ENCODE peak calls at places on chromosomes 6 and 20, in ten cellular contexts. J is stomach, O is H1, H is esophagus muscularis mucosa, N is A549, F is SK-N-SH, V is ovary, G is HepG2, D is sigmoid colon, E is tibial nerve. B is an unnamed sample.

GRCh38 chr20:63036266-63036665 is 29.5 kb upstream of the BHLHE23 start:
- DNase-seq in J (no peak), O (no peak), H (no peak), N (no peak), F (no peak), V (no peak), G (no peak), D (peak; percentile 46), E (no peak), B (no peak)

GRCh38 chr6:51459958-51460357 is 627.5 kb downstream of the PKHD1 start:
- DNase-seq in J (no peak), O (no peak), H (no peak), N (no peak), F (no peak), V (no peak), G (no peak), D (no peak), E (no peak), B (no peak)

GRCh38 chr20:62363920-62364851 is 2.9 kb downstream of the LAMA5 start:
- DNase-seq in J (no peak), O (no peak), H (no peak), N (no peak), F (no peak), V (peak; percentile 27), G (no peak), D (peak; percentile 68), E (no peak), B (peak; percentile 44)

GRCh38 chr6:82030761-82031160 is 216.8 kb downstream of the IBTK start:
- DNase-seq in J (no peak), O (no peak), H (no peak), N (no peak), F (no peak), V (no peak), G (no peak), D (no peak), E (no peak), B (no peak)

GRCh38 chr6:76275746-76276145 is 203.3 kb upstream of the IMPG1 start:
- DNase-seq in J (no peak), O (no peak), H (no peak), N (peak; percentile 0), F (peak; percentile 1), V (no peak), G (no peak), D (no peak), E (no peak), B (no peak)

GRCh38 chr6:156825475-156825874 is 48.3 kb downstream of the ARID1B start:
- DNase-seq in J (no peak), O (no peak), H (no peak), N (no peak), F (no peak), V (no peak), G (no peak), D (no peak), E (no peak), B (no peak)

GRCh38 chr6:1609662-1610496 is at the start of gene FOXC1:
- DNase-seq in J (peak; percentile 85), O (no peak), H (peak; percentile 97), N (peak; percentile 90), F (peak; percentile 97), V (peak; percentile 94), G (peak; percentile 71), D (peak; percentile 86), E (peak; percentile 88), B (peak; percentile 97)

GRCh38 chr20:13029687-13030510 is 21.1 kb downstream of the SPTLC3 start:
- DNase-seq in J (peak; percentile 26), O (peak; percentile 43), H (no peak), N (peak; percentile 67), F (no peak), V (no peak), G (peak; percentile 80), D (no peak), E (no peak), B (no peak)

GRCh38 chr6:149425224-149425623 is 25.2 kb downstream of the SUMO4 start:
- DNase-seq in J (no peak), O (no peak), H (peak; percentile 66), N (no peak), F (no peak), V (no peak), G (no peak), D (peak; percentile 57), E (no peak), B (no peak)

GRCh38 chr6:11654876-11655275 is 117.3 kb downstream of the TMEM170B start:
- DNase-seq in J (no peak), O (no peak), H (no peak), N (no peak), F (no peak), V (no peak), G (no peak), D (no peak), E (no peak), B (no peak)

DNA sequence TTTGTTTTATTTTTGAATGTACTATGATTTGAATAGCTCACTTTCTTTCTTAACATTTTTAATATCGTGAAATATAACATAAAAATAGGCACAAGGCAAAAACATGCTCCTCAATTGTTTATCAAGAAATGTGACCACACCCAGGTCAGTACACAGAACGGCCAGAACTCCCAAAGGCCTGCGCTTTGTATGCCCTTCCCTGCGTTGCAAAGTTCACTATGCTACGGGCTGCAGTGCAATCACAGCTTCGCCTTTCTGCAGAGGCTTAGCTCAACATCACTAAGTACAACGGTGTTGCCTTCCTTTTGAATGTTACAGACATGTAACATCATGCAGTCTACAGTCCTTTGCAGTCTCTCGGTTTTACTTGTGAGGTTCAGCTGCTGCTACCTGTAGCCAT is 333.4 kb downstream of the THBS2 start:
- DNase-seq in J (peak; percentile 63), O (no peak), H (no peak), N (no peak), F (no peak), V (no peak), G (no peak), D (no peak), E (no peak), B (no peak)
- TF ChIP-seq EP300 in J (no peak), O (no peak), H (no peak), N (no peak), F (no peak), V (no peak), G (no peak), D (no peak), E (no peak), B (no peak)

DNA sequence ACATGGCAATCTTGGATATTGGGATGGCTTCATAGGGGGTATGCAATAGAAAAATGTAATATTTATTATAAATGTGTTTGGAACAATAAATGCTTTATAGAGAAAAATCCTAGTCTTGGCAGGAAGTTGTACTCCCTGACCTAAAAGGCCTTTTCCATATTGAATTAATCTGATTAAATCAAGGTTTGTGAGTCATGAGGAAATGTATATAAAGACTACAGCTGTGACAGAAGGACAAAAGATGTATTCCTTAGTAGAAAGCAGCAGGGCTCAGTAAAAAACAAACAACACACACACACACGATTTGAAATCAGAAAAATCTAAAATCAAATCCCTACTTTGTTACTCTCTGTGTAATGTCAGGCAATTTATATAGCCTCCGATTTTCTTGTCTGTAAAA is 272.4 kb downstream of the CD109 start:
- DNase-seq in J (no peak), O (no peak), H (no peak), N (no peak), F (no peak), V (no peak), G (no peak), D (no peak), E (no peak), B (no peak)
- TF ChIP-seq EP300 in J (no peak), O (no peak), H (no peak), N (no peak), F (no peak), V (no peak), G (no peak), D (no peak), E (no peak), B (no peak)

DNA sequence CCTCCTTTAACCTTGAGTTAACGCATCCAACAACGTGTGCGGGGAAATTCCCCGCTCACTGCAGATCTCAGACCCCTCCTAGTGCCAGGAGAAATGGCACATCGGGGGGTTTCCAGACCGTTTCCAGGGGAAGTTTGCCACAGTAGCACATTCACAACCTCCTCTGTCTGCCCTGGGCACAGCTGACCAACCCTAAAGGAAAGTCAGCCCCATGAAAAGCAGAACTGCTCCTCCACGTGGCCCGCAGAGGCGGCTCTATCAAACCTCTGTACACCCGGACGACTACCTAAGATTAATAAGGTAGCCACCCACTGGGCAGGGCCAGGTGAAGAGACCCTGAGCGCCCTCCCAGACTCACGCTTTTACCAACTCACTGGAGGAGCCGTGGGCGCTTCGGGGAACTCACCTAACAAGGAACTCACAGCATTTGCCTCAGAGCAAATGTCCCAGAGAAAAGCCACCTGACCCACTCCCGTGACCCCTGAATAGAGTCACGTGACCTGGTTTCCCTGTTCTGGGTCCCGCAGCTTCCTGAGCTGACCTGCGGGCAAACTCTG is 93.1 kb downstream of the PRND start:
- DNase-seq in J (peak; percentile 44), O (no peak), H (no peak), N (no peak), F (no peak), V (no peak), G (no peak), D (no peak), E (no peak), B (no peak)
- TF ChIP-seq EP300 in J (no peak), O (no peak), H (no peak), N (no peak), F (no peak), V (no peak), G (no peak), D (no peak), E (no peak), B (no peak)

GRCh38 chr20:47578543-47578942 is 76.9 kb downstream of the NCOA3 start:
- DNase-seq in J (no peak), O (no peak), H (no peak), N (no peak), F (no peak), V (peak; percentile 35), G (no peak), D (no peak), E (no peak), B (no peak)

GRCh38 chr20:47574616-47575401 is 73.1 kb downstream of the NCOA3 start:
- DNase-seq in J (no peak), O (no peak), H (no peak), N (peak; percentile 39), F (peak; percentile 62), V (no peak), G (no peak), D (no peak), E (no peak), B (no peak)

GRCh38 chr20:47573586-47573985 is 71.9 kb downstream of the NCOA3 start:
- DNase-seq in J (no peak), O (no peak), H (no peak), N (no peak), F (no peak), V (no peak), G (no peak), D (no peak), E (no peak), B (no peak)

GRCh38 chr20:47577271-47577670 is 75.6 kb downstream of the NCOA3 start:
- DNase-seq in J (no peak), O (no peak), H (no peak), N (no peak), F (no peak), V (no peak), G (no peak), D (no peak), E (no peak), B (no peak)

DNA sequence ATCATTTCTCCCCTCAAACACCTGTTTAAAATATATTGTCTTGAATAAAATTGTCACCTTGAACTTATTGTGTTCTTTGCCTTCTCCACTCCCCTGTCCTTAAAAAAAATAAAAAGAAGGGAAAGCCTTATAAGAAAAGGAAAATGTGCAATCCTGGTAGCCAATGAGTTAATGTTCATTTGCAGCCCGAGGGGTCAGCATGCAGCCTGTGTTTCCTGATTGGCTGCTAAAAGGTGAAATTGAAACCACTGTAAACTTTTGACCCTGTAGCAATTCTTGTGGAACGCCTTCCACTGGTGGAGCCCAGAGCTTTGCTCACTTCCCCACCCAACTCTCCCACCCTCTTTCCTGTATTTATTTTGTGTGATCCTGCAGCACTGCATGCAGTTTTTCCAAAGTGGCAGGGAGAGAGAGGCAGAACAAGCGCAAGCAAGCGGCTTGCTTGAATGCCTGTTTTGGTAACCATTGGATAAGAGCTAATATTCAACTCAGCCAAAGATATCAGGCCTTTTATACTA is 74.9 kb downstream of the NCOA3 start:
- DNase-seq in J (peak; percentile 55), O (no peak), H (peak; percentile 92), N (peak; percentile 81), F (peak; percentile 72), V (peak; percentile 52), G (peak; percentile 97), D (peak; percentile 78), E (no peak), B (peak; percentile 62)
- TF ChIP-seq EP300 in J (no peak), O (no peak), H (no peak), N (no peak), F (peak; percentile 48), V (no peak), G (peak; percentile 70), D (peak; percentile 37), E (peak; percentile 36), B (no peak)